ENCODE peak calls at places on chromosomes 6 and 20, in four cellular contexts. One of them, this sample, is unnamed.

GRCh38 chr6:169976301-169977081 is 225.1 kb downstream of the ERMARD start:
- DNase-seq in sigmoid colon: peak; percentile 60
- DNase-seq in HCT116: no peak
- DNase-seq in HepG2: no peak
- DNase-seq in this sample: no peak

GRCh38 chr6:56802570-56802969 is 152.3 kb upstream of the BEND6 start:
- DNase-seq in sigmoid colon: no peak
- DNase-seq in HCT116: no peak
- DNase-seq in HepG2: peak; percentile 68
- DNase-seq in this sample: no peak

GRCh38 chr20:16392346-16392745 is 180.9 kb downstream of the KIF16B start:
- DNase-seq in sigmoid colon: no peak
- DNase-seq in HCT116: no peak
- DNase-seq in HepG2: no peak
- DNase-seq in this sample: no peak

GRCh38 chr6:37800904-37801669 is 18.4 kb upstream of the ZFAND3 start:
- DNase-seq in sigmoid colon: no peak
- DNase-seq in HCT116: no peak
- DNase-seq in HepG2: no peak
- DNase-seq in this sample: no peak

GRCh38 chr6:127967708-127968107 is 66.8 kb upstream of the THEMIS start:
- DNase-seq in sigmoid colon: no peak
- DNase-seq in HCT116: no peak
- DNase-seq in HepG2: no peak
- DNase-seq in this sample: no peak

GRCh38 chr6:34235605-34236422 is 859 bp upstream of the HMGA1 start:
- DNase-seq in sigmoid colon: peak; percentile 78
- DNase-seq in HCT116: no peak
- DNase-seq in HepG2: no peak
- DNase-seq in this sample: peak; percentile 32

GRCh38 chr6:35238843-35239289 is 20.7 kb upstream of the ZNF76 start:
- DNase-seq in sigmoid colon: peak; percentile 85
- DNase-seq in HCT116: no peak
- DNase-seq in HepG2: no peak
- DNase-seq in this sample: no peak

GRCh38 chr6:13397359-13398080 is 69.2 kb upstream of the TBC1D7 start:
- DNase-seq in sigmoid colon: no peak
- DNase-seq in HCT116: no peak
- DNase-seq in HepG2: no peak
- DNase-seq in this sample: no peak

GRCh38 chr6:169898788-169899480 is 147.5 kb downstream of the ERMARD start:
- DNase-seq in sigmoid colon: peak; percentile 61
- DNase-seq in HCT116: no peak
- DNase-seq in HepG2: no peak
- DNase-seq in this sample: no peak

GRCh38 chr6:22622390-22622789 is 53.0 kb downstream of the HDGFL1 start:
- DNase-seq in sigmoid colon: no peak
- DNase-seq in HCT116: no peak
- DNase-seq in HepG2: no peak
- DNase-seq in this sample: no peak

GRCh38 chr6:116522896-116523295 is 11.5 kb downstream of the CALHM5 start:
- DNase-seq in sigmoid colon: no peak
- DNase-seq in HCT116: no peak
- DNase-seq in HepG2: no peak
- DNase-seq in this sample: no peak

GRCh38 chr6:57222684-57223077 is 574 bp upstream of the RAB23 start:
- DNase-seq in sigmoid colon: no peak
- DNase-seq in HCT116: no peak
- DNase-seq in HepG2: no peak
- DNase-seq in this sample: no peak

GRCh38 chr6:150537893-150538292 is 61.8 kb upstream of the PLEKHG1 start:
- DNase-seq in sigmoid colon: peak; percentile 72
- DNase-seq in HCT116: no peak
- DNase-seq in HepG2: no peak
- DNase-seq in this sample: peak; percentile 53

GRCh38 chr6:100463685-100464161 is 998 bp downstream of the SIM1 start:
- DNase-seq in sigmoid colon: no peak
- DNase-seq in HCT116: no peak
- DNase-seq in HepG2: no peak
- DNase-seq in this sample: no peak

GRCh38 chr6:20652691-20653479 is 118.6 kb downstream of the CDKAL1 start:
- DNase-seq in sigmoid colon: no peak
- DNase-seq in HCT116: no peak
- DNase-seq in HepG2: no peak
- DNase-seq in this sample: no peak

GRCh38 chr20:54027704-54028103 is 42.7 kb downstream of the BCAS1 start:
- DNase-seq in sigmoid colon: no peak
- DNase-seq in HCT116: no peak
- DNase-seq in HepG2: no peak
- DNase-seq in this sample: no peak

GRCh38 chr6:149749594-149750135 is at the start of gene PCMT1:
- DNase-seq in sigmoid colon: peak; percentile 94
- DNase-seq in HCT116: peak; percentile 72
- DNase-seq in HepG2: peak; percentile 86
- DNase-seq in this sample: peak; percentile 70

GRCh38 chr6:32790306-32790705 is 26.5 kb downstream of the HLA-DOB start:
- DNase-seq in sigmoid colon: no peak
- DNase-seq in HCT116: peak; percentile 38
- DNase-seq in HepG2: peak; percentile 59
- DNase-seq in this sample: no peak

GRCh38 chr20:18436847-18437246 is 30.0 kb downstream of the DZANK1 start:
- DNase-seq in sigmoid colon: no peak
- DNase-seq in HCT116: no peak
- DNase-seq in HepG2: no peak
- DNase-seq in this sample: no peak

GRCh38 chr6:3943373-3943772 is 94.2 kb downstream of the FAM50B start:
- DNase-seq in sigmoid colon: no peak
- DNase-seq in HCT116: no peak
- DNase-seq in HepG2: no peak
- DNase-seq in this sample: no peak

GRCh38 chr6:29887819-29888581 is 54.3 kb upstream of the HLA-A start:
- DNase-seq in sigmoid colon: peak; percentile 92
- DNase-seq in HCT116: peak; percentile 18
- DNase-seq in HepG2: no peak
- DNase-seq in this sample: peak; percentile 33

GRCh38 chr20:555933-556332 is 12.3 kb upstream of the CSNK2A1 start:
- DNase-seq in sigmoid colon: no peak
- DNase-seq in HCT116: no peak
- DNase-seq in HepG2: peak; percentile 81
- DNase-seq in this sample: no peak

GRCh38 chr20:4135385-4136077 is 120.2 kb upstream of the RNF24 start:
- DNase-seq in sigmoid colon: no peak
- DNase-seq in HCT116: peak; percentile 96
- DNase-seq in HepG2: peak; percentile 99
- DNase-seq in this sample: no peak

GRCh38 chr6:121951918-121952379 is 447.5 kb upstream of the HSF2 start:
- DNase-seq in sigmoid colon: no peak
- DNase-seq in HCT116: no peak
- DNase-seq in HepG2: no peak
- DNase-seq in this sample: no peak

GRCh38 chr20:21396045-21396893 is 1.1 kb downstream of the NKX2-4 start:
- DNase-seq in sigmoid colon: no peak
- DNase-seq in HCT116: no peak
- DNase-seq in HepG2: no peak
- DNase-seq in this sample: no peak

GRCh38 chr6:408599-409102 is 17.1 kb downstream of the IRF4 start:
- DNase-seq in sigmoid colon: no peak
- DNase-seq in HCT116: peak; percentile 53
- DNase-seq in HepG2: peak; percentile 65
- DNase-seq in this sample: no peak

GRCh38 chr20:50034567-50035170 is 51.9 kb downstream of the SNAI1 start:
- DNase-seq in sigmoid colon: peak; percentile 88
- DNase-seq in HCT116: no peak
- DNase-seq in HepG2: no peak
- DNase-seq in this sample: no peak

GRCh38 chr6:166583230-166583629 is 3.2 kb downstream of the RAMACL start:
- DNase-seq in sigmoid colon: no peak
- DNase-seq in HCT116: no peak
- DNase-seq in HepG2: no peak
- DNase-seq in this sample: no peak

GRCh38 chr6:41634657-41635056 is 3.6 kb upstream of the MDFI start:
- DNase-seq in sigmoid colon: peak; percentile 58
- DNase-seq in HCT116: no peak
- DNase-seq in HepG2: no peak
- DNase-seq in this sample: no peak

GRCh38 chr6:151807513-151808330 is at the start of gene ESR1:
- DNase-seq in sigmoid colon: peak; percentile 66
- DNase-seq in HCT116: no peak
- DNase-seq in HepG2: no peak
- DNase-seq in this sample: peak; percentile 32

GRCh38 chr20:45911486-45912343 is at the start of gene PLTP:
- DNase-seq in sigmoid colon: peak; percentile 92
- DNase-seq in HCT116: no peak
- DNase-seq in HepG2: no peak
- DNase-seq in this sample: peak; percentile 60

GRCh38 chr6:4624726-4625125 is 151.5 kb upstream of the CDYL start:
- DNase-seq in sigmoid colon: no peak
- DNase-seq in HCT116: no peak
- DNase-seq in HepG2: no peak
- DNase-seq in this sample: no peak

GRCh38 chr6:36914227-36914794 is 28.6 kb downstream of the C6orf89 start:
- DNase-seq in sigmoid colon: no peak
- DNase-seq in HCT116: peak; percentile 73
- DNase-seq in HepG2: peak; percentile 85
- DNase-seq in this sample: no peak

GRCh38 chr20:36860339-36860738 is 15.6 kb upstream of the TLDC2 start:
- DNase-seq in sigmoid colon: no peak
- DNase-seq in HCT116: no peak
- DNase-seq in HepG2: no peak
- DNase-seq in this sample: no peak
- H3K4me1 ChIP-seq in sigmoid colon: peaks cover 77% of the 10 kb centered on the region
- H3K4me1 ChIP-seq in HCT116: peaks cover 16% of the 10 kb centered on the region
- H3K4me1 ChIP-seq in HepG2: peaks cover 50% of the 10 kb centered on the region
- H3K4me1 ChIP-seq in this sample: peaks cover 79% of the 10 kb centered on the region

GRCh38 chr6:158219229-158219628 is 51.1 kb downstream of the GTF2H5 start:
- DNase-seq in sigmoid colon: no peak
- DNase-seq in HCT116: no peak
- DNase-seq in HepG2: no peak
- DNase-seq in this sample: no peak

GRCh38 chr6:158218467-158218866 is 50.3 kb downstream of the GTF2H5 start:
- DNase-seq in sigmoid colon: no peak
- DNase-seq in HCT116: no peak
- DNase-seq in HepG2: no peak
- DNase-seq in this sample: no peak

GRCh38 chr6:158222066-158222465 is 53.9 kb downstream of the GTF2H5 start:
- DNase-seq in sigmoid colon: no peak
- DNase-seq in HCT116: no peak
- DNase-seq in HepG2: no peak
- DNase-seq in this sample: no peak

GRCh38 chr6:158223926-158224325 is 55.8 kb downstream of the GTF2H5 start:
- DNase-seq in sigmoid colon: no peak
- DNase-seq in HCT116: no peak
- DNase-seq in HepG2: no peak
- DNase-seq in this sample: no peak

GRCh38 chr6:158220786-158221442 is 52.8 kb downstream of the GTF2H5 start:
- DNase-seq in sigmoid colon: peak; percentile 89
- DNase-seq in HCT116: peak; percentile 73
- DNase-seq in HepG2: peak; percentile 78
- DNase-seq in this sample: peak; percentile 66
- TF ChIP-seq POLR2A in sigmoid colon: no peak
- TF ChIP-seq POLR2A in HCT116: no peak
- TF ChIP-seq POLR2A in HepG2: no peak
- TF ChIP-seq POLR2A in this sample: no peak

GRCh38 chr6:81995548-81996289 is 243.2 kb upstream of the TENT5A start:
- DNase-seq in sigmoid colon: no peak
- DNase-seq in HCT116: no peak
- DNase-seq in HepG2: no peak
- DNase-seq in this sample: no peak
- H3K27ac ChIP-seq in sigmoid colon: no peak overlapping the region
- H3K27ac ChIP-seq in HCT116: no peak overlapping the region
- H3K27ac ChIP-seq in HepG2: no peak overlapping the region
- H3K27ac ChIP-seq in this sample: peak overlapping the region; percentile 63

GRCh38 chr6:138546733-138547185 is 47.5 kb upstream of the NHSL1 start:
- DNase-seq in sigmoid colon: no peak
- DNase-seq in HCT116: no peak
- DNase-seq in HepG2: peak; percentile 67
- DNase-seq in this sample: no peak

GRCh38 chr6:138545621-138545980 is 46.3 kb upstream of the NHSL1 start:
- DNase-seq in sigmoid colon: peak; percentile 79
- DNase-seq in HCT116: no peak
- DNase-seq in HepG2: no peak
- DNase-seq in this sample: peak; percentile 29

GRCh38 chr6:138544521-138544920 is 45.2 kb upstream of the NHSL1 start:
- DNase-seq in sigmoid colon: no peak
- DNase-seq in HCT116: no peak
- DNase-seq in HepG2: no peak
- DNase-seq in this sample: no peak

GRCh38 chr6:138541793-138542481 is 42.6 kb upstream of the NHSL1 start:
- DNase-seq in sigmoid colon: no peak
- DNase-seq in HCT116: no peak
- DNase-seq in HepG2: no peak
- DNase-seq in this sample: no peak

GRCh38 chr6:138543648-138544047 is 44.4 kb upstream of the NHSL1 start:
- DNase-seq in sigmoid colon: no peak
- DNase-seq in HCT116: no peak
- DNase-seq in HepG2: peak; percentile 96
- DNase-seq in this sample: no peak
- H3K4me1 ChIP-seq in sigmoid colon: peaks cover 78% of the 10 kb centered on the region
- H3K4me1 ChIP-seq in HCT116: no peaks in the 10 kb centered on the region
- H3K4me1 ChIP-seq in HepG2: peaks cover 100% of the 10 kb centered on the region
- H3K4me1 ChIP-seq in this sample: no peaks in the 10 kb centered on the region

This sample was measured in tibial nerve.